ENCODE peak calls at places on chromosomes 2 and 18, in ten cellular contexts. Z is dorsolateral prefrontal cortex; L is A549; U is CD8-positive, alpha-beta T cell; E is AG10803; M is AG04449; O is neural crest cell; J is tibial nerve; Y is heart left ventricle; C is OCI-LY7. T is an unnamed sample.

GRCh38 chr2:44843086-44843485 is 98.4 kb upstream of the SIX3 start:
- DNase-seq in U (no peak), Y (no peak), C (no peak), J (no peak), L (no peak), Z (no peak), M (no peak), O (no peak), E (no peak), T (no peak)

GRCh38 chr2:102915128-102915527 is 153.3 kb downstream of the TMEM182 start:
- DNase-seq in C (no peak), L (peak; percentile 59), U (no peak), O (no peak), Y (no peak), Z (no peak), M (no peak), J (no peak), E (peak; percentile 41), T (no peak)

GRCh38 chr2:30287857-30288513 is 56.7 kb downstream of the LBH start:
- DNase-seq in L (no peak), E (no peak), J (no peak), U (no peak), M (no peak), Y (no peak), O (no peak), Z (no peak), C (peak; percentile 70), T (no peak)

GRCh38 chr2:893311-893710 is 57.3 kb upstream of the SNTG2 start:
- DNase-seq in Y (no peak), U (no peak), Z (no peak), J (no peak), O (peak; percentile 12), C (no peak), M (no peak), E (peak; percentile 6), L (peak; percentile 38), T (peak; percentile 64)

GRCh38 chr18:60466671-60467070 is 94.1 kb upstream of the MC4R start:
- DNase-seq in M (no peak), E (peak; percentile 91), Y (no peak), Z (no peak), C (no peak), L (no peak), O (no peak), J (no peak), U (no peak), T (no peak)

GRCh38 chr2:85737481-85737880 is 16.3 kb upstream of the ATOH8 start:
- DNase-seq in C (no peak), M (peak; percentile 59), J (peak; percentile 80), O (no peak), E (peak; percentile 98), Z (no peak), U (no peak), L (peak; percentile 58), Y (peak; percentile 72), T (no peak)

GRCh38 chr2:11903085-11903484 is 156.7 kb downstream of the LPIN1 start:
- DNase-seq in E (no peak), O (no peak), J (no peak), Y (no peak), U (no peak), Z (no peak), M (no peak), L (no peak), C (no peak), T (no peak)

GRCh38 chr2:221070106-221070505 is 502.0 kb downstream of the EPHA4 start:
- DNase-seq in Z (no peak), C (no peak), J (no peak), Y (no peak), L (no peak), E (no peak), U (no peak), O (no peak), M (no peak), T (no peak)

GRCh38 chr2:181070119-181070833 is 89.9 kb downstream of the UBE2E3 start:
- DNase-seq in Z (no peak), L (peak; percentile 61), O (no peak), M (no peak), C (no peak), Y (no peak), U (no peak), J (no peak), E (peak; percentile 20), T (no peak)

GRCh38 chr2:180495606-180496005 is 484.8 kb upstream of the UBE2E3 start:
- DNase-seq in Y (no peak), L (no peak), M (no peak), E (peak; percentile 36), O (no peak), Z (no peak), U (no peak), C (no peak), J (no peak), T (no peak)

GRCh38 chr2:217604527-217605279 is 398.1 kb downstream of the TNS1 start:
- DNase-seq in C (no peak), E (no peak), J (no peak), Z (no peak), O (no peak), L (no peak), U (no peak), M (no peak), Y (peak; percentile 56), T (no peak)

DNA sequence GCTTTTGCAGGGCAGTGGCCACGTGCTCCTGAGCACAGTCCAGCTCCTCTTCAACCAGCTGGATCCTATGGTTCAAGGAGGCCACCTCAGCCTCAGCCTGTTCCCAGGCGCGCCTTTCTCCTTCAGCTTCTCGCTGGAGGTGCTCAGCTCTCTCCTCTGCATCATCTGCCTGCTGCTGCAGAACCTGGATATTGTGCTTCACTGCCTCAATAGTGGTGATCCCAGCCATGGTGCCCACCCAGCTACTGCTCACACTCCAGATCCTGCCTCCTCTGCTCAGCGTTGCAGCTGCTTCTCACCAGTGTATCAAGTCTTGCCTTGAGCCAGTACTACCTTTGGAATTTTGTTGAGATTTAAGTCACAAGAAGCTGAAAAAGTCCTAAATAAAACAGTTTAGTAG is 67.9 kb downstream of the ASXL2 start:
- DNase-seq in U (no peak), C (no peak), Y (no peak), O (no peak), L (no peak), M (no peak), Z (no peak), J (no peak), E (no peak), T (no peak)
- TF ChIP-seq CTCF in U (no peak), C (no peak), Y (no peak), O (no peak), L (no peak), M (no peak), Z (no peak), J (no peak), E (no peak), T (no peak)

GRCh38 chr2:98647636-98648035 is 39.2 kb downstream of the UNC50 start:
- DNase-seq in J (no peak), M (no peak), L (no peak), Y (no peak), C (no peak), U (no peak), O (no peak), E (peak; percentile 6), Z (no peak), T (no peak)

GRCh38 chr2:98648451-98648850 is 40.1 kb downstream of the UNC50 start:
- DNase-seq in L (no peak), O (no peak), E (no peak), Z (no peak), J (no peak), Y (no peak), U (no peak), C (no peak), M (no peak), T (no peak)

GRCh38 chr2:98650998-98651397 is 42.6 kb downstream of the UNC50 start:
- DNase-seq in L (no peak), U (no peak), Y (no peak), C (no peak), O (no peak), Z (no peak), M (no peak), J (no peak), E (no peak), T (no peak)

GRCh38 chr2:98649992-98650375 is 41.6 kb downstream of the UNC50 start:
- DNase-seq in Z (no peak), M (no peak), Y (no peak), J (no peak), L (no peak), C (no peak), U (no peak), E (no peak), O (no peak), T (no peak)

DNA sequence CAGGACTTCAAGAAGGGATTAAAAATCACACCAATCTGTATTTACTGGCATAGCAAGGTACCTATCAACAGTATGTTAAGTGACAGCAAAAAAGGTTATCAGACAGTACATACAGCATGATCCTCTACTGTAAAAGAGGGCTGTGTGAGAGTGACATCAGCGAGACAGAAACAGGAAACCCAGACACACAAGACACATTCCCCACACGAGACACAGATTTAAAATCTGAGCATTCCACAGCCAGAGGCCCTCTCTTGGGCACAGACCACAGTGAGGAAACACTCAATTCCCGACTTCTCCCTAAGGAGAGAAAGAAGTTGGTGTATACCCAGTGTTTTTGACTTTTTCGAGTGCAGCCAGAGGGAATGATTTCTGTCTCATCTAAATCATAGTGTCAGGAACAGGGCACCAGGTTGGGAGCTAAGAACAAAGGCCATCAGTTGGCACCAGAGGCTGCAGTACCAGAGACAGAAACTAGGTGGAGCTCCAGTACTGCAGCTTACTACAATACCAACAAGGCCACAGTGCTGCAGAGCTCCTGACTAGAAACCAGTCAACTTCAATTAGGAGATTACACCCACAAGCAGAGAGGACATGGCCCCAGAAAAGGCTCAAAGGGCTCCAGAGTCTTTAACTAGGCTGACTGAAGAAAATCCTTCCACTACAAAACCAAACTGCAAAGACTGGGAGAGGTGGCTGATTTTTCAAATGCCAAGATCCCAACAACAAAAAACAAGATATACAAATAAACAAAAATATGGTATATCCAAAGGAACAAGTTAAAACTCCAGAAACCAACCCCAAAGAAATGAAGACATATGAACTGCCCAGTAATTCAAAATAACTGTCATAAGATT is 41.0 kb downstream of the UNC50 start:
- DNase-seq in O (peak; percentile 80), M (peak; percentile 21), J (peak; percentile 78), E (peak; percentile 75), Z (peak; percentile 77), L (peak; percentile 76), Y (peak; percentile 73), C (peak; percentile 84), U (peak; percentile 73), T (peak; percentile 82)
- TF ChIP-seq CTCF in O (peak; percentile 99), M (peak; percentile 93), J (peak; percentile 98), E (peak; percentile 100), Z (peak; percentile 99), L (peak; percentile 93), Y (peak; percentile 98), C (peak; percentile 99), U (peak; percentile 98), T (peak; percentile 95)

DNA sequence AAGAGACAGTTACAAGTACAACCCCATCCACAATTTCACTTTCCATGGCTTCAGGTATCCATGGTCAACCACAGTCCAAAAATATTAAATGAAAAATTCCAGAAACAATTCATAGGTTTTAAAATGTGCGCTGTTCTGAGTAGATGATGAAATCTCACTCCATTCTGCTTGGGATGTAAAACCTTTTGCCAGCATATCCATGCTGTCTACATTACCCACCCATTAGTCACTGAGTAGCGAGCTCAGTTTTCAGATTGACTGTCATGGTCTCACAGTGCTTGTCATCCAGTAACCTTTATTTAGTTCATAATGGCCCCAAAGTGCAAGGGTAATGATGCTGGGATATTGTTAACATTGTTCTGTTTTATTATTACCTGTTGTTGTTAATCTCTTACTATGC is 40.5 kb downstream of the SMAD4 start:
- DNase-seq in O (no peak), Y (no peak), E (peak; percentile 82), M (peak; percentile 69), C (no peak), J (no peak), U (no peak), L (no peak), Z (no peak), T (no peak)
- TF ChIP-seq CTCF in O (no peak), Y (no peak), E (no peak), M (no peak), C (no peak), J (no peak), U (no peak), L (no peak), Z (no peak), T (no peak)

GRCh38 chr2:159939946-159940345 is 122.5 kb downstream of the PLA2R1 start:
- DNase-seq in Z (no peak), Y (no peak), L (peak; percentile 19), J (no peak), E (peak; percentile 26), U (no peak), C (peak; percentile 19), O (no peak), M (no peak), T (no peak)
- TF ChIP-seq CTCF in Z (no peak), Y (no peak), L (peak; percentile 55), J (no peak), E (peak; percentile 33), U (no peak), C (peak; percentile 71), O (peak; percentile 48), M (peak; percentile 20), T (peak; percentile 52)